ENCODE peak calls at places on chromosomes 11 and 22, in seven cellular contexts. One of them, this sample, is unnamed. For H3K27me3, the result is how much of the 10 kb centered on the place peaks cover.

GRCh38 chr22:38088723-38089473 is 4.9 kb upstream of the SLC16A8 start:
- DNase-seq in psoas muscle: no peak
- DNase-seq in K562: peak
- DNase-seq in H7: peak
- DNase-seq in pancreas: no peak
- DNase-seq in Caco-2: no peak
- DNase-seq in adrenal gland: no peak
- DNase-seq in this sample: no peak

GRCh38 chr11:68374531-68374930 is 62.1 kb downstream of the LRP5 start:
- DNase-seq in pancreas: no peak
- DNase-seq in K562: no peak
- DNase-seq in psoas muscle: no peak
- DNase-seq in Caco-2: no peak
- DNase-seq in adrenal gland: no peak
- DNase-seq in H7: no peak
- DNase-seq in this sample: no peak

GRCh38 chr22:37904572-37905533 is 1.2 kb upstream of the MICALL1 start:
- DNase-seq in H7: no peak
- DNase-seq in Caco-2: peak
- DNase-seq in adrenal gland: peak
- DNase-seq in psoas muscle: peak
- DNase-seq in pancreas: peak
- DNase-seq in K562: peak
- DNase-seq in this sample: no peak

GRCh38 chr11:130379276-130379675 is 49.1 kb downstream of the ADAMTS8 start:
- DNase-seq in K562: no peak
- DNase-seq in psoas muscle: no peak
- DNase-seq in adrenal gland: no peak
- DNase-seq in Caco-2: no peak
- DNase-seq in pancreas: no peak
- DNase-seq in H7: no peak
- DNase-seq in this sample: no peak

GRCh38 chr11:44611687-44612437 is 46.4 kb downstream of the CD82 start:
- DNase-seq in adrenal gland: no peak
- DNase-seq in H7: no peak
- DNase-seq in psoas muscle: no peak
- DNase-seq in Caco-2: no peak
- DNase-seq in pancreas: no peak
- DNase-seq in K562: no peak
- DNase-seq in this sample: no peak

GRCh38 chr11:36578458-36578857 is 10.7 kb downstream of the RAG1 start:
- DNase-seq in psoas muscle: no peak
- DNase-seq in H7: no peak
- DNase-seq in K562: no peak
- DNase-seq in adrenal gland: no peak
- DNase-seq in Caco-2: no peak
- DNase-seq in pancreas: no peak
- DNase-seq in this sample: no peak

GRCh38 chr11:5123802-5124521 is 14.2 kb downstream of the OR52A5 start:
- DNase-seq in pancreas: peak
- DNase-seq in K562: peak
- DNase-seq in Caco-2: peak
- DNase-seq in adrenal gland: peak
- DNase-seq in psoas muscle: peak
- DNase-seq in H7: peak
- DNase-seq in this sample: peak

GRCh38 chr11:72191961-72192381 is at the start of gene FOLR1:
- DNase-seq in H7: peak
- DNase-seq in pancreas: no peak
- DNase-seq in adrenal gland: no peak
- DNase-seq in K562: peak
- DNase-seq in Caco-2: peak
- DNase-seq in psoas muscle: no peak
- DNase-seq in this sample: peak

GRCh38 chr22:34236527-34236926 is 316.3 kb upstream of the LARGE1 start:
- DNase-seq in pancreas: no peak
- DNase-seq in psoas muscle: peak
- DNase-seq in Caco-2: no peak
- DNase-seq in K562: no peak
- DNase-seq in adrenal gland: no peak
- DNase-seq in H7: no peak
- DNase-seq in this sample: no peak

GRCh38 chr22:38699143-38699542 is 1.6 kb downstream of the JOSD1 start:
- DNase-seq in Caco-2: no peak
- DNase-seq in adrenal gland: no peak
- DNase-seq in psoas muscle: no peak
- DNase-seq in pancreas: no peak
- DNase-seq in H7: no peak
- DNase-seq in K562: no peak
- DNase-seq in this sample: no peak

GRCh38 chr11:131178020-131178419 is 192.4 kb upstream of the NTM start:
- DNase-seq in K562: no peak
- DNase-seq in H7: no peak
- DNase-seq in Caco-2: no peak
- DNase-seq in pancreas: no peak
- DNase-seq in adrenal gland: no peak
- DNase-seq in psoas muscle: no peak
- DNase-seq in this sample: no peak

GRCh38 chr11:1453611-1454386 is 32.8 kb downstream of the MOB2 start:
- DNase-seq in K562: peak
- DNase-seq in psoas muscle: no peak
- DNase-seq in pancreas: peak
- DNase-seq in Caco-2: no peak
- DNase-seq in H7: peak
- DNase-seq in adrenal gland: no peak
- DNase-seq in this sample: no peak

GRCh38 chr22:27213766-27214581 is 556.6 kb downstream of the MIAT start:
- DNase-seq in K562: no peak
- DNase-seq in Caco-2: no peak
- DNase-seq in adrenal gland: peak
- DNase-seq in pancreas: peak
- DNase-seq in H7: no peak
- DNase-seq in psoas muscle: peak
- DNase-seq in this sample: no peak

GRCh38 chr22:27213291-27213690 is 555.9 kb downstream of the MIAT start:
- DNase-seq in K562: no peak
- DNase-seq in H7: no peak
- DNase-seq in adrenal gland: no peak
- DNase-seq in psoas muscle: no peak
- DNase-seq in pancreas: no peak
- DNase-seq in Caco-2: no peak
- DNase-seq in this sample: no peak

GRCh38 chr22:27212081-27212480 is 554.7 kb downstream of the MIAT start:
- DNase-seq in K562: no peak
- DNase-seq in Caco-2: no peak
- DNase-seq in pancreas: no peak
- DNase-seq in psoas muscle: no peak
- DNase-seq in adrenal gland: no peak
- DNase-seq in H7: no peak
- DNase-seq in this sample: no peak

GRCh38 chr22:27214691-27215090 is 557.3 kb downstream of the MIAT start:
- DNase-seq in K562: no peak
- DNase-seq in adrenal gland: no peak
- DNase-seq in psoas muscle: no peak
- DNase-seq in Caco-2: no peak
- DNase-seq in H7: no peak
- DNase-seq in pancreas: no peak
- DNase-seq in this sample: no peak

GRCh38 chr22:27212617-27213177 is 555.3 kb downstream of the MIAT start:
- DNase-seq in K562: no peak
- DNase-seq in adrenal gland: peak
- DNase-seq in pancreas: peak
- DNase-seq in H7: no peak
- DNase-seq in Caco-2: peak
- DNase-seq in psoas muscle: peak
- DNase-seq in this sample: no peak
- H3K27me3 ChIP-seq in K562: under half
- H3K27me3 ChIP-seq in adrenal gland: under half
- H3K27me3 ChIP-seq in pancreas: under half
- H3K27me3 ChIP-seq in H7: under half
- H3K27me3 ChIP-seq in Caco-2: under half
- H3K27me3 ChIP-seq in psoas muscle: under half
- H3K27me3 ChIP-seq in this sample: under half

GRCh38 chr11:75762885-75763284 is 5.7 kb upstream of the DGAT2 start:
- DNase-seq in H7: no peak
- DNase-seq in adrenal gland: peak
- DNase-seq in Caco-2: peak
- DNase-seq in K562: no peak
- DNase-seq in psoas muscle: peak
- DNase-seq in pancreas: no peak
- DNase-seq in this sample: no peak
- H3K27me3 ChIP-seq in H7: under half
- H3K27me3 ChIP-seq in adrenal gland: under half
- H3K27me3 ChIP-seq in Caco-2: under half
- H3K27me3 ChIP-seq in K562: under half
- H3K27me3 ChIP-seq in psoas muscle: under half
- H3K27me3 ChIP-seq in pancreas: under half
- H3K27me3 ChIP-seq in this sample: under half

DNA sequence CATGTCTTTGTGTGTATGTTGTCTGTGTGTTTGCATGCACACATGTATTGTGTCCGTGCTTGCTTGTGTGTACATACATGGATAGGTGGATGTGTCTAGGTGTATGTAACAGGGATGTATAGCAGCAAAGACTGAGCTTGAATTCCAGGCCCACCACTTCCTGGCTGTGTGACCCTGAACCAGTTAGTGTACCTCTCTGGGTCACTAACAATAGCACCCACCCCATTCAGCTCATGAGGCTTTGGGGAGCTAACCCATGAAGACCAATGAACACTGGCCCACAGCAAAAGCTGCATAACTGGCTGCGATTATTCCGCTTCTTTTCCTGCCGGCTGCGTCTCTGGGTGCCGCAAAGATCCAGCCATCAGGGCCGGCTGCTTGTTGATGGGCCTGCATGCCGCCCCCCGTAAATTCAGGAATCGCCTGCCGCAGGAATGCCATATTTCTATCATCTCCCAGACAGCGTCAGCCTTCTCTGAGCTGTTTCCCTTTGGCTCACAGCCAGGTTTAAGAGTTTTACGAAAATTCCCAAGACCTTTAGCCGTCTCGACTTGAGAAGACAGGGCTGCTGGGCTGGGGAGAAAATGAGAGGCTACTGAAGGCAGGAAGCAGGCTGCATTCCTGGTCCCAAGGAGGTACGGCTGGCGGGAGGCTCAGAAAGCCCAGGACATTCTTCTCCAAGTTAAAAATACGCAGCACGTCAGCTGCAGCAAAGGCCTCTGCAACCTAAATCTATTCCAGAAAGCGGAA is 224.6 kb downstream of the MN1 start:
- DNase-seq in Caco-2: no peak
- DNase-seq in adrenal gland: no peak
- DNase-seq in pancreas: no peak
- DNase-seq in psoas muscle: no peak
- DNase-seq in H7: no peak
- DNase-seq in K562: no peak
- DNase-seq in this sample: no peak
- H3K27me3 ChIP-seq in Caco-2: under half
- H3K27me3 ChIP-seq in adrenal gland: under half
- H3K27me3 ChIP-seq in pancreas: under half
- H3K27me3 ChIP-seq in psoas muscle: under half
- H3K27me3 ChIP-seq in H7: under half
- H3K27me3 ChIP-seq in K562: under half
- H3K27me3 ChIP-seq in this sample: under half

DNA sequence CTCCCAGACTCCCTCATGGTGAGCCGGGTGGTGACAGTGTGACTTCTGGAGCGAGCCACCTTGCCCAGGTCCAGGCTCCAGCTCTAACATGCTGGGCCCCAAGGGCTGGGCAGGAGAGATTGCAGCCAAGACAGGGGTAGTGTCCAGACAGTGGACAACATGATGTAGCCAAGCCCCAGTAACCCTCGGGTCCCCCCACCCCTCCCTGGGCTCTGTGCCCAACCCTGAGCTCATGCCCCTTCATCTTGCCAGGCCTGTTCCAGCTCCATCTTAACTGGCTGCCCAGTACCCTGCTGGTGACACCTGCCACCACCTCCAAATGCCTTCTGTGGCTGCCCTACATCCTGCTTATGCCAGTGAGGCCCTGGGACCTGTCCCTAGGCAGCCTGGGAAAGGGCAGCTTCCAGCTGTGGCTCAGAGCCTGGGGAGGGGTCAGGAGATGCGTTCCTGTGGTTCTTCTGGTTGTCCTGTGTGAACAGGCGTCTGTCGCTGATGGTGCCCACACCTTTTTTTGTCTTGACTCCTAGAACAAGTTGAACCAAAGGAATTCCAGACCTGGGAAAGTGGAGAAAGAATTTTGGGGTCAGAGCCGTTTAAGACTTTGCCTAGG is 12.5 kb upstream of the SYT12 start:
- DNase-seq in Caco-2: no peak
- DNase-seq in psoas muscle: no peak
- DNase-seq in pancreas: no peak
- DNase-seq in H7: peak
- DNase-seq in K562: no peak
- DNase-seq in adrenal gland: no peak
- DNase-seq in this sample: no peak
- H3K27me3 ChIP-seq in Caco-2: under half
- H3K27me3 ChIP-seq in psoas muscle: under half
- H3K27me3 ChIP-seq in pancreas: under half
- H3K27me3 ChIP-seq in H7: under half
- H3K27me3 ChIP-seq in K562: under half
- H3K27me3 ChIP-seq in adrenal gland: under half
- H3K27me3 ChIP-seq in this sample: under half

GRCh38 chr11:121455115-121455514 is 2.3 kb upstream of the SORL1-AS1 start:
- DNase-seq in Caco-2: no peak
- DNase-seq in adrenal gland: no peak
- DNase-seq in K562: no peak
- DNase-seq in psoas muscle: no peak
- DNase-seq in pancreas: no peak
- DNase-seq in H7: no peak
- DNase-seq in this sample: no peak
- H3K27me3 ChIP-seq in Caco-2: under half
- H3K27me3 ChIP-seq in adrenal gland: under half
- H3K27me3 ChIP-seq in K562: under half
- H3K27me3 ChIP-seq in psoas muscle: under half
- H3K27me3 ChIP-seq in pancreas: under half
- H3K27me3 ChIP-seq in H7: under half
- H3K27me3 ChIP-seq in this sample: under half

DNA sequence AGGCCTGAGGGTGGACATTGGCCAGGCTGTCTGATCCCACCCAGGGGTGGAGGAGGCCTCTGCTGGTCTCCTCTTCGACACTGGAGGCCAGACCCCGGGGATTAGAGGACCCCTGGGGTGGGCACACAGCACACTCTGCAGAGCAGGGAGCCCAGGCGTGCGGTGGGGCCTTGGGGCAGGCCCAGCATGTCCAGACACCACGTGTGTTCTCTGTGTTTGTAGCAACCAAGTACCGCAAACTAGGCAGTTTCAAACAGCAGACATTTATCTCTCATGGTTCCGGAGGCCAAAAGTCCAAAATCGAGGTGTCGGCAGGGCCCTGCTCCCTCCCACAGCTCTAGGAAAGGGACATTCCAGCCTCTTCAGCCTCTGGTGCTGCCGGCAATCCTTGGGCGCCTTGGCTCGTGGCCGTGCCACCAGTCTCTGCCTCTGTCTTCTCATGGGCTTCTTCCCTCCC is 1.5 kb downstream of the PANX2 start:
- DNase-seq in psoas muscle: no peak
- DNase-seq in K562: no peak
- DNase-seq in pancreas: no peak
- DNase-seq in Caco-2: no peak
- DNase-seq in H7: no peak
- DNase-seq in adrenal gland: no peak
- DNase-seq in this sample: no peak
- H3K27me3 ChIP-seq in psoas muscle: under half
- H3K27me3 ChIP-seq in K562: under half
- H3K27me3 ChIP-seq in pancreas: under half
- H3K27me3 ChIP-seq in Caco-2: under half
- H3K27me3 ChIP-seq in H7: under half
- H3K27me3 ChIP-seq in adrenal gland: under half
- H3K27me3 ChIP-seq in this sample: under half

GRCh38 chr22:19149962-19150361 is at the start of gene GSC2:
- DNase-seq in psoas muscle: no peak
- DNase-seq in adrenal gland: no peak
- DNase-seq in Caco-2: no peak
- DNase-seq in pancreas: no peak
- DNase-seq in K562: no peak
- DNase-seq in H7: peak
- DNase-seq in this sample: no peak
- H3K27me3 ChIP-seq in psoas muscle: under half
- H3K27me3 ChIP-seq in adrenal gland: under half
- H3K27me3 ChIP-seq in Caco-2: under half
- H3K27me3 ChIP-seq in pancreas: under half
- H3K27me3 ChIP-seq in K562: under half
- H3K27me3 ChIP-seq in H7: half or more
- H3K27me3 ChIP-seq in this sample: half or more